ENCODE peak calls at places on chromosomes 2 and 18, in six cellular contexts. One of them, this sample, is unnamed.

GRCh38 chr18:76373297-76373696 is 121.7 kb downstream of the ZNF516 start:
- DNase-seq in SK-N-SH: no peak
- DNase-seq in GM12878: no peak
- DNase-seq in A549: no peak
- DNase-seq in K562: no peak
- DNase-seq in WTC11: no peak
- DNase-seq in this sample: no peak

GRCh38 chr2:158963036-158963435 is 5.4 kb upstream of the TANC1 start:
- DNase-seq in SK-N-SH: no peak
- DNase-seq in GM12878: no peak
- DNase-seq in WTC11: no peak
- DNase-seq in A549: no peak
- DNase-seq in K562: no peak
- DNase-seq in this sample: no peak

GRCh38 chr2:152548996-152549395 is 168.3 kb downstream of the PRPF40A start:
- DNase-seq in WTC11: no peak
- DNase-seq in A549: no peak
- DNase-seq in K562: no peak
- DNase-seq in SK-N-SH: no peak
- DNase-seq in GM12878: no peak
- DNase-seq in this sample: no peak

GRCh38 chr2:111685342-111685741 is 198.7 kb downstream of the ANAPC1 start:
- DNase-seq in A549: no peak
- DNase-seq in K562: no peak
- DNase-seq in SK-N-SH: no peak
- DNase-seq in WTC11: no peak
- DNase-seq in GM12878: no peak
- DNase-seq in this sample: no peak

GRCh38 chr2:69145204-69145603 is 132.2 kb downstream of the ANTXR1 start:
- DNase-seq in GM12878: no peak
- DNase-seq in K562: no peak
- DNase-seq in WTC11: no peak
- DNase-seq in SK-N-SH: no peak
- DNase-seq in A549: no peak
- DNase-seq in this sample: no peak

GRCh38 chr2:33673937-33674336 is 74.8 kb upstream of the FAM98A start:
- DNase-seq in GM12878: no peak
- DNase-seq in K562: no peak
- DNase-seq in A549: no peak
- DNase-seq in SK-N-SH: peak; percentile 24
- DNase-seq in WTC11: no peak
- DNase-seq in this sample: peak; percentile 32

GRCh38 chr2:134838143-134838620 is at the start of gene ACMSD:
- DNase-seq in A549: no peak
- DNase-seq in K562: no peak
- DNase-seq in GM12878: no peak
- DNase-seq in SK-N-SH: no peak
- DNase-seq in WTC11: no peak
- DNase-seq in this sample: no peak

GRCh38 chr18:69705987-69706386 is 241.7 kb downstream of the CD226 start:
- DNase-seq in A549: no peak
- DNase-seq in GM12878: no peak
- DNase-seq in K562: no peak
- DNase-seq in WTC11: no peak
- DNase-seq in SK-N-SH: no peak
- DNase-seq in this sample: no peak

GRCh38 chr2:10448646-10449480 is 736 bp upstream of the ODC1 start:
- DNase-seq in A549: peak; percentile 92
- DNase-seq in GM12878: peak; percentile 65
- DNase-seq in SK-N-SH: no peak
- DNase-seq in K562: peak; percentile 95
- DNase-seq in WTC11: peak; percentile 87
- DNase-seq in this sample: peak; percentile 90

GRCh38 chr2:2646312-2647051 is 315.4 kb upstream of the MYT1L start:
- DNase-seq in A549: no peak
- DNase-seq in WTC11: no peak
- DNase-seq in GM12878: no peak
- DNase-seq in K562: no peak
- DNase-seq in SK-N-SH: peak; percentile 17
- DNase-seq in this sample: no peak

GRCh38 chr2:151410485-151410833 is 757 bp downstream of the RIF1 start:
- DNase-seq in SK-N-SH: peak; percentile 54
- DNase-seq in GM12878: no peak
- DNase-seq in K562: peak; percentile 77
- DNase-seq in A549: peak; percentile 40
- DNase-seq in WTC11: peak; percentile 59
- DNase-seq in this sample: no peak

GRCh38 chr2:43218550-43219382 is 7.6 kb downstream of the ZFP36L2 start:
- DNase-seq in K562: peak; percentile 52
- DNase-seq in WTC11: no peak
- DNase-seq in GM12878: no peak
- DNase-seq in SK-N-SH: no peak
- DNase-seq in A549: no peak
- DNase-seq in this sample: peak; percentile 53

GRCh38 chr2:173647681-173648350 is 293.1 kb downstream of the CDCA7 start:
- DNase-seq in GM12878: no peak
- DNase-seq in A549: no peak
- DNase-seq in K562: no peak
- DNase-seq in SK-N-SH: no peak
- DNase-seq in WTC11: no peak
- DNase-seq in this sample: no peak

GRCh38 chr18:46333371-46334199 is 229.4 kb downstream of the HAUS1 start:
- DNase-seq in SK-N-SH: peak; percentile 96
- DNase-seq in K562: no peak
- DNase-seq in A549: peak; percentile 41
- DNase-seq in WTC11: peak; percentile 50
- DNase-seq in GM12878: no peak
- DNase-seq in this sample: no peak

GRCh38 chr2:24050041-24050655 is 607 bp downstream of the FKBP1B start:
- DNase-seq in A549: no peak
- DNase-seq in GM12878: no peak
- DNase-seq in WTC11: peak; percentile 56
- DNase-seq in SK-N-SH: peak; percentile 75
- DNase-seq in K562: no peak
- DNase-seq in this sample: peak; percentile 21

GRCh38 chr2:169799555-169799954 is 884 bp downstream of the SSB start:
- DNase-seq in WTC11: no peak
- DNase-seq in GM12878: no peak
- DNase-seq in SK-N-SH: peak; percentile 35
- DNase-seq in A549: no peak
- DNase-seq in K562: peak; percentile 53
- DNase-seq in this sample: peak; percentile 51

GRCh38 chr2:113697516-113697915 is 58.9 kb downstream of the SLC35F5 start:
- DNase-seq in A549: no peak
- DNase-seq in WTC11: no peak
- DNase-seq in GM12878: no peak
- DNase-seq in K562: no peak
- DNase-seq in SK-N-SH: no peak
- DNase-seq in this sample: no peak

GRCh38 chr2:73359915-73360697 is 25.5 kb upstream of the ALMS1 start:
- DNase-seq in SK-N-SH: peak; percentile 32
- DNase-seq in A549: peak; percentile 23
- DNase-seq in K562: no peak
- DNase-seq in GM12878: no peak
- DNase-seq in WTC11: no peak
- DNase-seq in this sample: peak; percentile 10
- TF ChIP-seq CTCF in SK-N-SH: peak; percentile 57
- TF ChIP-seq CTCF in A549: peak; percentile 48
- TF ChIP-seq CTCF in K562: peak; percentile 42
- TF ChIP-seq CTCF in GM12878: peak; percentile 21
- TF ChIP-seq CTCF in WTC11: peak; percentile 14
- TF ChIP-seq CTCF in this sample: peak; percentile 27

GRCh38 chr18:47772374-47773248 is 157.8 kb downstream of the SMAD2 start:
- DNase-seq in SK-N-SH: no peak
- DNase-seq in GM12878: no peak
- DNase-seq in A549: peak; percentile 39
- DNase-seq in WTC11: peak; percentile 91
- DNase-seq in K562: peak; percentile 65
- DNase-seq in this sample: peak; percentile 76

GRCh38 chr18:47771922-47772321 is 158.5 kb downstream of the SMAD2 start:
- DNase-seq in SK-N-SH: no peak
- DNase-seq in K562: no peak
- DNase-seq in WTC11: no peak
- DNase-seq in GM12878: no peak
- DNase-seq in A549: no peak
- DNase-seq in this sample: no peak

DNA sequence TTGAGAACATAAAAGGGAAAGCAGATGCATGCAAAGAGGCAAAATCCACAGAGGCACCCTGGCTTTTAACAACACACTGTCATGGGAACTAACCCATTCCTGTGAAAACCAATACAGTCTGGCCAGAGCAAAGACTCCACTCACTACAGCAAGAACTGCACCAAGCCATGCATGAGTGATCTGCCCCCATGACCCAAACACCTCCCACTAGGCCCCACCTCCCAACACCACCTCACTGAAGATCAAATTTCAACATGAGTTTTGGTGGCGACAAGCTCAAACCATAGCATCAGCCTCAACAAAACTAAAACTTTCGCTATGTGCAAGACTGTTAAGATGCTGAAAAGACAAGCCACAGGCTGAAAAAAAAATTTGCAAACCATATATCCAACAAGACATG is 162.8 kb downstream of the SMAD2 start:
- DNase-seq in SK-N-SH: no peak
- DNase-seq in K562: no peak
- DNase-seq in GM12878: no peak
- DNase-seq in WTC11: no peak
- DNase-seq in A549: no peak
- DNase-seq in this sample: no peak
- TF ChIP-seq MAX in SK-N-SH: no peak
- TF ChIP-seq MAX in K562: no peak
- TF ChIP-seq MAX in GM12878: no peak
- TF ChIP-seq MAX in WTC11: no peak
- TF ChIP-seq MAX in A549: no peak
- TF ChIP-seq MAX in this sample: no peak

GRCh38 chr18:24176727-24177416 is 38.0 kb downstream of the CABYR start:
- DNase-seq in WTC11: peak; percentile 85
- DNase-seq in A549: peak; percentile 13
- DNase-seq in GM12878: peak; percentile 61
- DNase-seq in SK-N-SH: peak; percentile 71
- DNase-seq in K562: peak; percentile 64
- DNase-seq in this sample: peak; percentile 43
- TF ChIP-seq CTCF in WTC11: peak; percentile 78
- TF ChIP-seq CTCF in A549: peak; percentile 59
- TF ChIP-seq CTCF in GM12878: peak; percentile 61
- TF ChIP-seq CTCF in SK-N-SH: peak; percentile 78
- TF ChIP-seq CTCF in K562: peak; percentile 65
- TF ChIP-seq CTCF in this sample: peak; percentile 86

GRCh38 chr2:37802899-37803379 is 122.1 kb upstream of the RMDN2 start:
- DNase-seq in K562: no peak
- DNase-seq in SK-N-SH: no peak
- DNase-seq in A549: peak; percentile 71
- DNase-seq in GM12878: no peak
- DNase-seq in WTC11: no peak
- DNase-seq in this sample: peak; percentile 51
- TF ChIP-seq MAX in K562: no peak
- TF ChIP-seq MAX in SK-N-SH: no peak
- TF ChIP-seq MAX in A549: peak; percentile 61
- TF ChIP-seq MAX in GM12878: no peak
- TF ChIP-seq MAX in WTC11: no peak
- TF ChIP-seq MAX in this sample: no peak

DNA sequence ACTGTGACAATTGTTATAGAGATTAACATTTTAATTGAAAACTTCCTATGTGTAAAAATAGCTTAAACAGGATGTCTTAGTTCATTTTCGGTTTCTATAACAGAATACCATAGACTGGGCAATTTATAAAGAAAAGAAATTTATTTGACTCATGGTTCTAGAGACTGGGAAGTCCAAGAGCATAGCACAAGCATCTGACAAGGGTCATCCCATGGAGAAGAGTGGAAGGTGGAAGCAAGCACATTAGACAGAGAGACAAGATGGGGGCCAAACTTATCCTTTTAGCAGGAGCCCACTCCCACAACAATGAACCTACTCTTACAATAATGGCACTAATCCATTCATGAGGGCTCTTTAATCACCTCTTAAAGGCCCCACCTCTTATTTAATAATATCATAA is 100.3 kb downstream of the FAM161A start:
- DNase-seq in WTC11: no peak
- DNase-seq in GM12878: no peak
- DNase-seq in SK-N-SH: no peak
- DNase-seq in K562: no peak
- DNase-seq in A549: no peak
- DNase-seq in this sample: no peak
- TF ChIP-seq CTCF in WTC11: no peak
- TF ChIP-seq CTCF in GM12878: no peak
- TF ChIP-seq CTCF in SK-N-SH: no peak
- TF ChIP-seq CTCF in K562: no peak
- TF ChIP-seq CTCF in A549: no peak
- TF ChIP-seq CTCF in this sample: no peak

GRCh38 chr2:162316590-162316989 is 1.9 kb downstream of the IFIH1 start:
- DNase-seq in A549: no peak
- DNase-seq in WTC11: no peak
- DNase-seq in K562: no peak
- DNase-seq in GM12878: no peak
- DNase-seq in SK-N-SH: no peak
- DNase-seq in this sample: no peak

GRCh38 chr2:162312853-162313252 is 5.6 kb downstream of the IFIH1 start:
- DNase-seq in K562: no peak
- DNase-seq in SK-N-SH: no peak
- DNase-seq in WTC11: no peak
- DNase-seq in GM12878: no peak
- DNase-seq in A549: no peak
- DNase-seq in this sample: no peak

GRCh38 chr2:162318280-162319222 is at the start of gene IFIH1:
- DNase-seq in K562: peak; percentile 71
- DNase-seq in WTC11: peak; percentile 70
- DNase-seq in GM12878: peak; percentile 94
- DNase-seq in SK-N-SH: peak; percentile 44
- DNase-seq in A549: peak; percentile 70
- DNase-seq in this sample: peak; percentile 88

GRCh38 chr2:162317058-162317742 is 1.3 kb downstream of the IFIH1 start:
- DNase-seq in GM12878: no peak
- DNase-seq in K562: no peak
- DNase-seq in WTC11: no peak
- DNase-seq in SK-N-SH: no peak
- DNase-seq in A549: no peak
- DNase-seq in this sample: no peak

GRCh38 chr2:162317910-162318279 is 589 bp downstream of the IFIH1 start:
- DNase-seq in K562: peak; percentile 19
- DNase-seq in WTC11: peak; percentile 26
- DNase-seq in SK-N-SH: no peak
- DNase-seq in GM12878: no peak
- DNase-seq in A549: no peak
- DNase-seq in this sample: peak; percentile 44
- TF ChIP-seq MAX in K562: no peak
- TF ChIP-seq MAX in WTC11: no peak
- TF ChIP-seq MAX in SK-N-SH: no peak
- TF ChIP-seq MAX in GM12878: no peak
- TF ChIP-seq MAX in A549: no peak
- TF ChIP-seq MAX in this sample: no peak

This sample was measured in endothelial cell of umbilical vein.